ENCODE peak calls at places on chromosome 2, in seven cellular contexts. O, K, W, R, D, C and G are unnamed samples.

GRCh38 chr2:30481323-30481800 is 34.3 kb downstream of the LCLAT1 start:
- DNase-seq in O (no peak), K (no peak), W (no peak), R (no peak), D (no peak), C (no peak), G (no peak)

GRCh38 chr2:197008229-197008628 is 81.7 kb upstream of the PGAP1 start:
- DNase-seq in O (no peak), K (peak), W (no peak), R (no peak), D (peak), C (no peak), G (no peak)

GRCh38 chr2:69454976-69455375 is 17.7 kb upstream of the NFU1 start:
- DNase-seq in O (no peak), K (no peak), W (no peak), R (no peak), D (no peak), C (no peak), G (no peak)

GRCh38 chr2:241563981-241564595 is 5.5 kb downstream of the BOK start:
- DNase-seq in O (no peak), K (no peak), W (no peak), R (no peak), D (no peak), C (no peak), G (no peak)

GRCh38 chr2:36380624-36381481 is 25.3 kb downstream of the CRIM1 start:
- DNase-seq in O (no peak), K (no peak), W (no peak), R (no peak), D (peak), C (no peak), G (peak)

GRCh38 chr2:219448776-219449476 is 14.3 kb downstream of the SPEG start:
- DNase-seq in O (no peak), K (no peak), W (no peak), R (no peak), D (no peak), C (no peak), G (no peak)

GRCh38 chr2:160228141-160228963 is 28.3 kb upstream of the ITGB6 start:
- DNase-seq in O (no peak), K (peak), W (no peak), R (no peak), D (peak), C (no peak), G (peak)

GRCh38 chr2:106165064-106165463 is 29.0 kb downstream of the UXS1 start:
- DNase-seq in O (no peak), K (no peak), W (no peak), R (no peak), D (no peak), C (no peak), G (no peak)

GRCh38 chr2:190283783-190284182 is 35.8 kb downstream of the HIBCH start:
- DNase-seq in O (no peak), K (peak), W (no peak), R (no peak), D (no peak), C (no peak), G (no peak)